ENCODE peak calls at places on chromosomes 3 and 15, in four cellular contexts. H is T follicular helper cell, T is stomach, K is hypothalamus. W is an unnamed sample.

GRCh38 chr3:23035927-23036640 is 167.0 kb upstream of the UBE2E2 start:
- DNase-seq in H (no peak), T (peak), K (no peak), W (no peak)

GRCh38 chr15:68678746-68679145 is 100.0 kb downstream of the CORO2B start:
- DNase-seq in H (no peak), T (no peak), K (no peak), W (no peak)

GRCh38 chr3:14601692-14602005 is 49.9 kb upstream of the CCDC174 start:
- DNase-seq in H (no peak), T (no peak), K (no peak), W (no peak)

GRCh38 chr3:71395927-71396695 is 187.4 kb downstream of the FOXP1 start:
- DNase-seq in H (no peak), T (no peak), K (no peak), W (no peak)

GRCh38 chr3:183178833-183179549 is 16.5 kb upstream of the LAMP3 start:
- DNase-seq in H (no peak), T (peak), K (no peak), W (peak)

GRCh38 chr3:135007622-135008021 is 212.6 kb downstream of the EPHB1 start:
- DNase-seq in H (no peak), T (no peak), K (no peak), W (no peak)

GRCh38 chr15:69346112-69346511 is 47.4 kb downstream of the PAQR5 start:
- DNase-seq in H (no peak), T (no peak), K (no peak), W (no peak)

GRCh38 chr3:152302521-152303021 is 33.8 kb downstream of the MBNL1 start:
- DNase-seq in H (no peak), T (no peak), K (no peak), W (peak)

GRCh38 chr3:57998366-57999283 is 9.6 kb upstream of the FLNB start:
- DNase-seq in H (no peak), T (peak), K (no peak), W (peak)

GRCh38 chr15:43912991-43913927 is 86.5 kb downstream of the WDR76 start:
- DNase-seq in H (no peak), T (no peak), K (no peak), W (no peak)

GRCh38 chr3:143266512-143266911 is 146.9 kb downstream of the CHST2 start:
- DNase-seq in H (no peak), T (no peak), K (no peak), W (no peak)